ENCODE peak calls at places on chromosome 7, in ten cellular contexts. T is hepatocyte, Q is AG04450, X is epithelial cell of esophagus, V is AG09309, A is transverse colon, J is NB4, C is astrocyte of the spinal cord, L is left ventricle myocardium inferior, F is mammary epithelial cell. B is an unnamed sample.
A peak's percentile ranks its signal among the peaks of the same experiment; 100 is the strongest.

GRCh38 chr7:41955475-41956243 is 252.8 kb upstream of the INHBA start:
- DNase-seq in T (peak; percentile 90), Q (peak; percentile 99), X (peak; percentile 99), V (peak; percentile 98), A (peak; percentile 83), J (peak; percentile 91), C (peak; percentile 100), L (peak; percentile 95), F (peak; percentile 95), B (peak; percentile 91)

GRCh38 chr7:117043051-117043546 is 89.8 kb downstream of the ST7 start:
- DNase-seq in T (no peak), Q (no peak), X (no peak), V (no peak), A (no peak), J (no peak), C (no peak), L (no peak), F (no peak), B (no peak)

GRCh38 chr7:64887756-64888508 is 15.1 kb upstream of the ZNF273 start:
- DNase-seq in T (no peak), Q (no peak), X (no peak), V (no peak), A (peak; percentile 60), J (peak; percentile 86), C (no peak), L (no peak), F (no peak), B (no peak)

GRCh38 chr7:3787717-3788311 is 486.8 kb downstream of the SDK1 start:
- DNase-seq in T (no peak), Q (no peak), X (no peak), V (no peak), A (no peak), J (no peak), C (peak; percentile 4), L (no peak), F (no peak), B (no peak)

GRCh38 chr7:69374036-69374420 is 224.2 kb upstream of the AUTS2 start:
- DNase-seq in T (peak; percentile 23), Q (no peak), X (no peak), V (no peak), A (peak; percentile 7), J (no peak), C (no peak), L (no peak), F (no peak), B (no peak)

GRCh38 chr7:84705701-84706100 is 481.2 kb downstream of the SEMA3D start:
- DNase-seq in T (no peak), Q (no peak), X (peak; percentile 71), V (no peak), A (no peak), J (no peak), C (no peak), L (no peak), F (peak; percentile 62), B (no peak)

GRCh38 chr7:41711283-41712064 is 8.6 kb upstream of the INHBA start:
- DNase-seq in T (peak; percentile 60), Q (no peak), X (peak; percentile 67), V (no peak), A (peak; percentile 37), J (peak; percentile 61), C (no peak), L (no peak), F (no peak), B (no peak)

GRCh38 chr7:69992938-69993337 is 394.7 kb downstream of the AUTS2 start:
- DNase-seq in T (no peak), Q (no peak), X (no peak), V (no peak), A (no peak), J (peak; percentile 42), C (no peak), L (no peak), F (no peak), B (no peak)

DNA sequence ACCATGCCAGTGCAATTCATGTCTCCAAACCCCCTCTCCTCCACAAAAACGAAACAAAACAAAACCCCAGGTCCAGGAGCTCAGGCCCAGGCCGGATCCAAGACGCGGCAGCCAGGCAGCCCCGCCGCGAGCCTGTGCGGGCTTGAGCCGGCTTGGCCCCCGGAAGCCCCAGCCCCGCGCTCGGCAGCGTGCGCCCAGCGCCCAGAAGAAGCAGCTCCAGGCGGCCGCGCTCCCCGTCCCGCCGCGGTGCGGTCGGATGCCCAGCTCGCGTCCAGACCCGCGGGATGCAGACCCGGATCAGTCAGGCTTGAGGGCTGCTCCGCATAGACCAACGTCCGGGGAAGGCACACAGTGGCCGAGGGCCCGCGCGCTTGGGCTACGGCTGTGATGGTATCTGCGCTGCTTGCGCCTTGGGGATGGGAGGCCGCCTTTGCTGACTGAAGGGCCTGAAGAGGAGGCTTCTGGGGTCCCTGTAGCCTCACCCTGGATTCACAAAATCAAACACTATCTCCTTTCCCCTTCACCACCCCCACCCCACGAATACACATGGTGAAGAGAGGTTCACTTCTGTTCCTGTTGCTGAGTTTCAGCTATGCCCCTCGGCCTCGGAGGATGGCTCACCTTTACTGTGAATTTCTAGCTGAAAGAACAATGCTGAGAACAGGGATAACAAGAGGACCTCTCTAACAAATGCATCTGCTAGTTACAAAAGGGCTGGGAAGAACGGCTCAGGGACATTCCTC is 79.9 kb upstream of the EN2 start:
- DNase-seq in T (peak; percentile 68), Q (no peak), X (peak; percentile 31), V (no peak), A (peak; percentile 22), J (peak; percentile 53), C (peak; percentile 11), L (no peak), F (peak; percentile 32), B (no peak)
- H3K4me3 ChIP-seq in T (no peak overlapping the region), Q (peak overlapping the region; percentile 2), X (no peak overlapping the region), V (peak overlapping the region; percentile 22), A (peak overlapping the region; percentile 15), J (peak overlapping the region; percentile 1), C (no peak overlapping the region), L (peak overlapping the region; percentile 25), F (no peak overlapping the region), B (peak overlapping the region; percentile 1)

GRCh38 chr7:5423844-5424688 is 432 bp upstream of the TNRC18 start:
- DNase-seq in T (peak; percentile 99), Q (peak; percentile 98), X (peak; percentile 99), V (peak; percentile 98), A (peak; percentile 95), J (peak; percentile 100), C (peak; percentile 100), L (peak; percentile 95), F (peak; percentile 97), B (peak; percentile 93)

GRCh38 chr7:5423272-5423843 is at the start of gene TNRC18:
- DNase-seq in T (no peak), Q (no peak), X (no peak), V (no peak), A (peak; percentile 32), J (peak; percentile 81), C (no peak), L (peak; percentile 62), F (no peak), B (no peak)

GRCh38 chr7:5420841-5421625 is 2.6 kb downstream of the TNRC18 start:
- DNase-seq in T (no peak), Q (no peak), X (no peak), V (no peak), A (no peak), J (peak; percentile 69), C (no peak), L (peak; percentile 28), F (peak; percentile 31), B (no peak)

GRCh38 chr7:5421626-5422323 is 1.9 kb downstream of the TNRC18 start:
- DNase-seq in T (peak; percentile 78), Q (no peak), X (no peak), V (no peak), A (peak; percentile 64), J (peak; percentile 81), C (peak; percentile 82), L (peak; percentile 44), F (peak; percentile 49), B (no peak)

GRCh38 chr7:5422324-5423271 is 1.0 kb downstream of the TNRC18 start:
- DNase-seq in T (peak; percentile 49), Q (no peak), X (no peak), V (no peak), A (no peak), J (peak; percentile 67), C (peak; percentile 45), L (peak; percentile 26), F (no peak), B (no peak)
- TF ChIP-seq CTCF in T (no peak), Q (peak; percentile 2), X (no peak), V (peak; percentile 6), A (peak; percentile 24), J (no peak), C (peak; percentile 17), L (peak; percentile 37), F (no peak), B (no peak)

GRCh38 chr7:16660702-16661464 is 14.9 kb downstream of the BZW2 start:
- DNase-seq in T (peak; percentile 57), Q (peak; percentile 36), X (peak; percentile 72), V (no peak), A (no peak), J (peak; percentile 75), C (peak; percentile 57), L (no peak), F (peak; percentile 64), B (no peak)

GRCh38 chr7:16667355-16667754 is 21.4 kb downstream of the BZW2 start:
- DNase-seq in T (no peak), Q (no peak), X (peak; percentile 39), V (no peak), A (no peak), J (no peak), C (no peak), L (no peak), F (no peak), B (no peak)

GRCh38 chr7:16657656-16658279 is 11.8 kb downstream of the BZW2 start:
- DNase-seq in T (peak; percentile 70), Q (peak; percentile 85), X (peak; percentile 52), V (peak; percentile 73), A (peak; percentile 21), J (peak; percentile 79), C (peak; percentile 35), L (peak; percentile 48), F (peak; percentile 47), B (no peak)

GRCh38 chr7:16661924-16662323 is 15.9 kb downstream of the BZW2 start:
- DNase-seq in T (no peak), Q (no peak), X (no peak), V (no peak), A (no peak), J (peak; percentile 39), C (no peak), L (no peak), F (no peak), B (no peak)
- H3K4me3 ChIP-seq in T (no peak overlapping the region), Q (no peak overlapping the region), X (no peak overlapping the region), V (no peak overlapping the region), A (no peak overlapping the region), J (no peak overlapping the region), C (no peak overlapping the region), L (peak overlapping the region; percentile 61), F (no peak overlapping the region), B (no peak overlapping the region)

GRCh38 chr7:100896743-100897051 is 1.0 kb upstream of the ACHE start:
- DNase-seq in T (no peak), Q (no peak), X (no peak), V (no peak), A (no peak), J (peak; percentile 36), C (no peak), L (no peak), F (no peak), B (no peak)

GRCh38 chr7:100893910-100894763 is 1.6 kb downstream of the ACHE start:
- DNase-seq in T (no peak), Q (no peak), X (no peak), V (no peak), A (no peak), J (no peak), C (no peak), L (no peak), F (no peak), B (no peak)

GRCh38 chr7:100895701-100895955 is at the start of gene ACHE:
- DNase-seq in T (no peak), Q (no peak), X (no peak), V (no peak), A (no peak), J (no peak), C (no peak), L (no peak), F (no peak), B (no peak)

GRCh38 chr7:100895956-100896742 is 461 bp upstream of the ACHE start:
- DNase-seq in T (peak; percentile 77), Q (no peak), X (no peak), V (no peak), A (peak; percentile 78), J (peak; percentile 59), C (no peak), L (peak; percentile 21), F (no peak), B (no peak)

GRCh38 chr7:100894860-100895700 is 608 bp downstream of the ACHE start:
- DNase-seq in T (peak; percentile 81), Q (no peak), X (no peak), V (no peak), A (peak; percentile 62), J (peak; percentile 67), C (no peak), L (peak; percentile 29), F (no peak), B (no peak)
- TF ChIP-seq CTCF in T (peak; percentile 96), Q (peak; percentile 79), X (peak; percentile 65), V (peak; percentile 88), A (peak; percentile 86), J (peak; percentile 85), C (peak; percentile 81), L (peak; percentile 85), F (peak; percentile 53), B (peak; percentile 75)

B was measured in epithelial cell of proximal tubule.